ENCODE peak calls at places on chromosome 19, in four cellular contexts. One of them, this sample, is unnamed.

GRCh38 chr19:32287086-32287485 is 58.3 kb upstream of the ZNF507 start:
- DNase-seq in H1: no peak
- DNase-seq in K562: no peak
- DNase-seq in HepG2: no peak
- DNase-seq in this sample: no peak

GRCh38 chr19:32219881-32220552 is 125.4 kb upstream of the ZNF507 start:
- DNase-seq in H1: peak
- DNase-seq in K562: no peak
- DNase-seq in HepG2: no peak
- DNase-seq in this sample: no peak

GRCh38 chr19:12952488-12953455 is 4.3 kb downstream of the GADD45GIP1 start:
- DNase-seq in H1: no peak
- DNase-seq in K562: no peak
- DNase-seq in HepG2: no peak
- DNase-seq in this sample: no peak

GRCh38 chr19:53912653-53913052 is 3.6 kb downstream of the CACNG7 start:
- DNase-seq in H1: peak
- DNase-seq in K562: peak
- DNase-seq in HepG2: no peak
- DNase-seq in this sample: peak

GRCh38 chr19:30719189-30719990 is 347.2 kb downstream of the ZNF536 start:
- DNase-seq in H1: peak
- DNase-seq in K562: peak
- DNase-seq in HepG2: no peak
- DNase-seq in this sample: no peak

GRCh38 chr19:31014668-31015067 is 334.6 kb downstream of the TSHZ3 start:
- DNase-seq in H1: no peak
- DNase-seq in K562: no peak
- DNase-seq in HepG2: no peak
- DNase-seq in this sample: no peak

GRCh38 chr19:43782689-43783231 is 2.0 kb upstream of the KCNN4 start:
- DNase-seq in H1: no peak
- DNase-seq in K562: no peak
- DNase-seq in HepG2: no peak
- DNase-seq in this sample: no peak

GRCh38 chr19:50315773-50316448 is 13.3 kb downstream of the KCNC3 start:
- DNase-seq in H1: peak
- DNase-seq in K562: peak
- DNase-seq in HepG2: no peak
- DNase-seq in this sample: peak

GRCh38 chr19:9431475-9431874 is 3.9 kb downstream of the ZNF266 start:
- DNase-seq in H1: peak
- DNase-seq in K562: peak
- DNase-seq in HepG2: no peak
- DNase-seq in this sample: no peak

GRCh38 chr19:1259873-1260748 is 9.0 kb upstream of the CIRBP start:
- DNase-seq in H1: no peak
- DNase-seq in K562: no peak
- DNase-seq in HepG2: no peak
- DNase-seq in this sample: peak

GRCh38 chr19:5066768-5067167 is 97.9 kb downstream of the KDM4B start:
- DNase-seq in H1: no peak
- DNase-seq in K562: no peak
- DNase-seq in HepG2: no peak
- DNase-seq in this sample: no peak

GRCh38 chr19:8022275-8022674 is 16.8 kb upstream of the ELAVL1 start:
- DNase-seq in H1: no peak
- DNase-seq in K562: peak
- DNase-seq in HepG2: no peak
- DNase-seq in this sample: no peak

GRCh38 chr19:16106121-16106520 is 5.6 kb upstream of the RAB8A start:
- DNase-seq in H1: no peak
- DNase-seq in K562: peak
- DNase-seq in HepG2: no peak
- DNase-seq in this sample: peak

GRCh38 chr19:48806818-48807589 is 3.8 kb downstream of the BCAT2 start:
- DNase-seq in H1: peak
- DNase-seq in K562: peak
- DNase-seq in HepG2: peak
- DNase-seq in this sample: no peak

GRCh38 chr19:46181386-46181774 is 33.3 kb downstream of the IGFL2 start:
- DNase-seq in H1: no peak
- DNase-seq in K562: no peak
- DNase-seq in HepG2: no peak
- DNase-seq in this sample: no peak

GRCh38 chr19:43464089-43464775 is 1.2 kb downstream of the LYPD3 start:
- DNase-seq in H1: peak
- DNase-seq in K562: peak
- DNase-seq in HepG2: no peak
- DNase-seq in this sample: no peak

GRCh38 chr19:49064768-49065611 is at the start of gene NTF4:
- DNase-seq in H1: peak
- DNase-seq in K562: peak
- DNase-seq in HepG2: peak
- DNase-seq in this sample: no peak

GRCh38 chr19:29662604-29663404 is 2.5 kb upstream of the PLEKHF1 start:
- DNase-seq in H1: no peak
- DNase-seq in K562: peak
- DNase-seq in HepG2: no peak
- DNase-seq in this sample: no peak

GRCh38 chr19:12656899-12657571 is 9.5 kb downstream of the MAN2B1 start:
- DNase-seq in H1: peak
- DNase-seq in K562: peak
- DNase-seq in HepG2: no peak
- DNase-seq in this sample: no peak

GRCh38 chr19:11737964-11738745 is 591 bp downstream of the ZNF823 start:
- DNase-seq in H1: peak
- DNase-seq in K562: peak
- DNase-seq in HepG2: peak
- DNase-seq in this sample: no peak

GRCh38 chr19:35505956-35506355 is 7.5 kb downstream of the DMKN start:
- DNase-seq in H1: no peak
- DNase-seq in K562: no peak
- DNase-seq in HepG2: no peak
- DNase-seq in this sample: no peak

GRCh38 chr19:29260477-29261317 is 47.7 kb upstream of the UQCRFS1 start:
- DNase-seq in H1: peak
- DNase-seq in K562: peak
- DNase-seq in HepG2: peak
- DNase-seq in this sample: no peak

GRCh38 chr19:21022996-21023395 is 2.5 kb downstream of the ZNF430 start:
- DNase-seq in H1: no peak
- DNase-seq in K562: peak
- DNase-seq in HepG2: peak
- DNase-seq in this sample: no peak

GRCh38 chr19:8334458-8335342 is 8.4 kb downstream of the KANK3 start:
- DNase-seq in H1: peak
- DNase-seq in K562: no peak
- DNase-seq in HepG2: peak
- DNase-seq in this sample: peak

GRCh38 chr19:45643927-45644771 is 5.0 kb upstream of the EML2 start:
- DNase-seq in H1: no peak
- DNase-seq in K562: no peak
- DNase-seq in HepG2: no peak
- DNase-seq in this sample: no peak

GRCh38 chr19:44757735-44758505 is 9.4 kb downstream of the BCL3 start:
- DNase-seq in H1: peak
- DNase-seq in K562: no peak
- DNase-seq in HepG2: no peak
- DNase-seq in this sample: no peak

DNA sequence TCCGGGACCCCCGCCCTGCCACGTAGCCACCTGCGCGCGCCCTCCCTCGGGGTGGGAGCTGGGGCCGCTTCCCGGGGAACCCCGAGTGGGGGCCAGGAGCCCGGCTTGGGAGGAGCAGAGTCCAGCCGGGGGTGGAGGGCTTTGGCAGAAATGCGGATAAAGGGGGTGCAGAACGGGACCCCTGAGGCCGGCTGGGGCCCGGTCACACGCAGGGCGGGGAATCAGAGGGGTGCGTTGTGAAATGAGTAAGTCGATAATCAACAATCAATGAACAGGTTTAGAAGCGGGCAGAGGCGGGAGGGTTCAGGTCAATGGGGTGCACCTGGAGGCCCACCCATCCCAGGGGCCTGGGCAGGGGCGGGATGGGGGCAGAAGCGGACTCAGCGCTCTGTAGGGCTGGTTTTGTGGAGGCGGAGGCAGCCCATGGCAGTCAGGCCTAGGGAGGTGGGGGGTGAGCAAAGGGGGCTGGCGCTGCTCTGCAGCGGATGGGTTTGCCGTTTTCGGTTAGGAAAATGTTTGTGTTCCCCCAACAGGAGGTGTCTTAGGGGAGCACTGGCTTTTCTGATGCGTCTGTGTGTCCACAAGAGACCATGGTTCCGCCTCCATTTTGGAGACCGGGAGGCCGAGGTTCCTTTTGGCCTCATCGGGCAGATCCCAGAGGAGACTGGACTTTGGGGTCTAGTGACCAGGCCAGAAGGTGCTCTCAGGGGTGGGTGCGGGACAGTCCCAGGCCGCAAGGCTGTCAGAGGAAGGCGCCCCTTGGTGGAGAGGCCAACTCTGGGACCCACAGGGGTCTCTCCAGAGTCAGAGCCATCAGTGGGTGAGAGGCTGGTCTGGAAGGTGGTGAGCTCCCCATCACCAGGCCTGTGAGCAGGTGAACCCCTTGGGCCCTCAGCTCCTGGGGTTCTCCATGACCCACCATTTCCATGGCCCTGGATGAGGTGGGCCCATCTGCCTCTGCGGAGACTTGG is 683 bp upstream of the DIRAS1 start:
- DNase-seq in H1: no peak
- DNase-seq in K562: no peak
- DNase-seq in HepG2: no peak
- DNase-seq in this sample: no peak
- TF ChIP-seq JUN in H1: no peak
- TF ChIP-seq JUN in K562: no peak
- TF ChIP-seq JUN in HepG2: no peak
- TF ChIP-seq JUN in this sample: no peak

GRCh38 chr19:40614595-40615411 is 13.6 kb downstream of the LTBP4 start:
- DNase-seq in H1: peak
- DNase-seq in K562: peak
- DNase-seq in HepG2: no peak
- DNase-seq in this sample: no peak
- TF ChIP-seq HDAC2 in H1: no peak
- TF ChIP-seq HDAC2 in K562: no peak
- TF ChIP-seq HDAC2 in HepG2: no peak
- TF ChIP-seq HDAC2 in this sample: no peak

DNA sequence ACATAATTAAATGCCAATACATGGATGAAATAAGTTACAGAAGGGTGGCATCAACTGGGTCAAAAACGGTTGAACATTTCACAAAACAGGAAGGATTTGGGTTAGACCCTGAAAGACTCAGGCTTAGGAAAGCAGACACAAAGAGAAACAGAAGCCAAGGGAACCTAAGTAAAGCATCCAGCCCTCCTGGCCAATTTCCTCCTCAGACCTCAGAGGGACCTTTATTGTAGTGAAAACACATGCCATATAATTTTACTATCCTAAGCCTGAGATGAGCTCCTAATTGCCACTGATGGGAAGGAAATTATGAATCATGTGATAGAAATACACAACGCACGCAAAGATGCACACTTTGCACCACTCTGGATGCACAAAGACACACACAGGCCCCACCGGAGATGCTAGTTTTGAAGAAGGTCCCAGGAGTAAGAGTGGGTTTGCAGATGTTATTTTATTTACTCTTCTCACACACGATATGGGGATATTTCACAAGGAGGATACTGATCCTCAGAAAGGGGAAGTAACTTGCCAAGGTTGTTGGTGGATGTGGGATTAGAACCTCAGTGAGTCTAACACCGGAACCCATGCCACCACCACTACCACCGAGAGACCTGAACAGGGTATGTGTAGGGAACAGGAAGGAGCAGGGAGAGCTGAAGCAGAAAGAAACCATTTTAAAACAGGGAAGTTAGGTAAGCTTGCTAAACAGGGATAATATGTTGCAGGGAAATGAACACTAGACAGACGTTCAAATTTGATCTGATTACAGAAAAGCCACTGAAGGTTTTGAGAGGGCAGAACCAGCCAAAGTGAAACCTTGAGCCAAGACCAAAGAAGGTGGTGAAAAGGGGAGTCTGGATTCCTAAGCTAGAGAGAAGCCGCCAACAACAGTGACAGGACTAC is 11.8 kb upstream of the CEACAM3 start:
- DNase-seq in H1: no peak
- DNase-seq in K562: no peak
- DNase-seq in HepG2: no peak
- DNase-seq in this sample: no peak
- TF ChIP-seq JUN in H1: no peak
- TF ChIP-seq JUN in K562: no peak
- TF ChIP-seq JUN in HepG2: no peak
- TF ChIP-seq JUN in this sample: no peak

GRCh38 chr19:18149596-18149975 is 3.4 kb upstream of the PIK3R2 start:
- DNase-seq in H1: no peak
- DNase-seq in K562: no peak
- DNase-seq in HepG2: no peak
- DNase-seq in this sample: no peak
- TF ChIP-seq HDAC2 in H1: no peak
- TF ChIP-seq HDAC2 in K562: no peak
- TF ChIP-seq HDAC2 in HepG2: no peak
- TF ChIP-seq HDAC2 in this sample: no peak

GRCh38 chr19:17205237-17206140 is 9.7 kb upstream of the USE1 start:
- DNase-seq in H1: peak
- DNase-seq in K562: peak
- DNase-seq in HepG2: peak
- DNase-seq in this sample: peak

GRCh38 chr19:17211547-17212446 is 3.4 kb upstream of the USE1 start:
- DNase-seq in H1: no peak
- DNase-seq in K562: no peak
- DNase-seq in HepG2: no peak
- DNase-seq in this sample: no peak

GRCh38 chr19:17210296-17210695 is 4.9 kb upstream of the USE1 start:
- DNase-seq in H1: no peak
- DNase-seq in K562: no peak
- DNase-seq in HepG2: no peak
- DNase-seq in this sample: no peak

GRCh38 chr19:17206736-17207581 is 8.2 kb upstream of the USE1 start:
- DNase-seq in H1: no peak
- DNase-seq in K562: no peak
- DNase-seq in HepG2: no peak
- DNase-seq in this sample: no peak

GRCh38 chr19:17209126-17210036 is 5.8 kb upstream of the USE1 start:
- DNase-seq in H1: peak
- DNase-seq in K562: peak
- DNase-seq in HepG2: no peak
- DNase-seq in this sample: peak
- TF ChIP-seq JUN in H1: no peak
- TF ChIP-seq JUN in K562: no peak
- TF ChIP-seq JUN in HepG2: no peak
- TF ChIP-seq JUN in this sample: no peak

GRCh38 chr19:15025237-15025636 is 24.0 kb upstream of the CASP14 start:
- DNase-seq in H1: no peak
- DNase-seq in K562: peak
- DNase-seq in HepG2: peak
- DNase-seq in this sample: peak
- TF ChIP-seq HDAC2 in H1: no peak
- TF ChIP-seq HDAC2 in K562: no peak
- TF ChIP-seq HDAC2 in HepG2: no peak
- TF ChIP-seq HDAC2 in this sample: no peak